ENCODE peak calls at places on chromosomes 4 and X, in four cellular contexts. H is right atrium auricular region, C is lung, P is NCI-H2029. B is an unnamed sample.

GRCh38 chr4:117478702-117479101 is 393.3 kb upstream of the TRAM1L1 start:
- DNase-seq in C (no peak), P (no peak), H (no peak), B (no peak)

GRCh38 chr4:15025693-15026092 is 23.4 kb downstream of the CPEB2 start:
- DNase-seq in H (no peak), C (no peak), P (no peak), B (no peak)

GRCh38 chrX:103343105-103343504 is 13.1 kb downstream of the TCEAL7 start:
- DNase-seq in C (no peak), H (no peak), P (no peak), B (peak)

GRCh38 chr4:3572363-3572762 is 40.1 kb upstream of the LRPAP1 start:
- DNase-seq in C (no peak), H (no peak), P (no peak), B (no peak)

GRCh38 chr4:3835527-3836040 is 69.4 kb downstream of the ADRA2C start:
- DNase-seq in P (no peak), H (no peak), C (no peak), B (no peak)

GRCh38 chrX:70479970-70480659 is 35.5 kb downstream of the DLG3 start:
- DNase-seq in H (no peak), P (peak), C (no peak), B (peak)

GRCh38 chrX:100673397-100673953 is 29.5 kb downstream of the SRPX2 start:
- DNase-seq in P (no peak), H (no peak), C (no peak), B (no peak)

GRCh38 chr4:147689062-147689461 is 5.1 kb upstream of the PRMT9 start:
- DNase-seq in C (no peak), P (no peak), H (no peak), B (no peak)

GRCh38 chrX:9534686-9535085 is 69.8 kb downstream of the TBL1X start:
- DNase-seq in P (no peak), C (no peak), H (no peak), B (no peak)

GRCh38 chrX:21883258-21883657 is 27.5 kb downstream of the YY2 start:
- DNase-seq in H (no peak), P (no peak), C (no peak), B (no peak)

GRCh38 chrX:124346064-124346876 is at the start of gene SH2D1A:
- DNase-seq in C (no peak), H (no peak), P (no peak), B (no peak)

GRCh38 chr4:173448103-173448502 is 49.2 kb upstream of the SCRG1 start:
- DNase-seq in P (peak), C (no peak), H (no peak), B (no peak)

GRCh38 chrX:46208225-46208854 is 336.9 kb downstream of the ZNF674 start:
- DNase-seq in P (no peak), C (no peak), H (no peak), B (no peak)

GRCh38 chr4:81314196-81314896 is 99.3 kb upstream of the PRKG2 start:
- DNase-seq in C (peak), P (peak), H (peak), B (peak)